ENCODE peak calls at places on chromosome 4, in eight cellular contexts. Z, O, J, F, V, M, P and I are unnamed samples.

GRCh38 chr4:57154926-57155325 is 44.7 kb upstream of the IGFBP7 start:
- DNase-seq in V (no peak), Z (no peak), M (no peak), F (no peak), O (no peak), P (no peak), J (no peak), I (no peak)

GRCh38 chr4:157837071-157837470 is 335.8 kb downstream of the GASK1B start:
- DNase-seq in V (no peak), J (no peak), F (no peak), O (no peak), Z (no peak), P (no peak), M (no peak), I (no peak)

GRCh38 chr4:1567519-1567807 is 116.7 kb downstream of the FAM53A start:
- DNase-seq in V (peak), P (no peak), F (no peak), M (no peak), Z (peak), O (no peak), J (no peak), I (no peak)

GRCh38 chr4:140469806-140470733 is 28.0 kb downstream of the MGAT4D start:
- DNase-seq in Z (no peak), M (no peak), J (no peak), F (peak), P (no peak), V (no peak), O (no peak), I (no peak)

GRCh38 chr4:171203425-171203824 is 609.8 kb upstream of the GALNTL6 start:
- DNase-seq in O (no peak), Z (no peak), J (no peak), V (no peak), F (no peak), M (no peak), P (no peak), I (no peak)

GRCh38 chr4:136392576-136392975 is 1139.7 kb downstream of the PCDH18 start:
- DNase-seq in F (no peak), O (no peak), J (no peak), M (no peak), Z (no peak), V (no peak), P (no peak), I (no peak)

GRCh38 chr4:53481586-53481985 is 104.1 kb downstream of the FIP1L1 start:
- DNase-seq in P (no peak), Z (no peak), O (no peak), J (no peak), F (no peak), M (no peak), V (no peak), I (no peak)

GRCh38 chr4:148054275-148054674 is 322.4 kb downstream of the ARHGAP10 start:
- DNase-seq in O (no peak), J (no peak), F (no peak), Z (no peak), M (no peak), V (no peak), P (no peak), I (peak)

GRCh38 chr4:153393397-153393796 is 48.9 kb downstream of the MND1 start:
- DNase-seq in O (no peak), M (peak), Z (peak), P (no peak), J (no peak), V (no peak), F (no peak), I (no peak)

DNA sequence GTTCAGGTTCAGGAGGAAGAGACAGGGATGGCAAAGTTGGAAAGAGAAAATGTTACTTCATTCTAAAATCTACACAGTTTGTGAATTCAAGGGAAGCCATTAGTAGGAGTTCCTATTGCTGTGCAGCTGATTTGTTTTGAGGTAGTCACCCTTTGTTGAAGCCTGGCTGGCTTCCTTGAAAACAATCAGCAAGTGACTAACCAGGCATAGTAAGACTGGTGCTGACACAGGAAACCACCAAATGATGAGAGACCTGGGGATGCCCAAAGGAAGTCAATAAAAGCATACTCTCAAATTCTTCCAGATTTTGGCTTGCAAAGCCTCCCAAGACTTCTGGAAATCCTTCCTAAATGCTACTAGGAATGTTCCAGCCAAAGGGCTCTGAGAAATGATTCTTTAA is 23.9 kb upstream of the PRDM8 start:
- DNase-seq in F (no peak), M (no peak), P (no peak), J (no peak), Z (no peak), O (no peak), V (no peak), I (no peak)
- H3K4me3 ChIP-seq in F (no peak), M (no peak), P (no peak), J (no peak), Z (no peak), O (no peak), V (no peak), I (no peak)

DNA sequence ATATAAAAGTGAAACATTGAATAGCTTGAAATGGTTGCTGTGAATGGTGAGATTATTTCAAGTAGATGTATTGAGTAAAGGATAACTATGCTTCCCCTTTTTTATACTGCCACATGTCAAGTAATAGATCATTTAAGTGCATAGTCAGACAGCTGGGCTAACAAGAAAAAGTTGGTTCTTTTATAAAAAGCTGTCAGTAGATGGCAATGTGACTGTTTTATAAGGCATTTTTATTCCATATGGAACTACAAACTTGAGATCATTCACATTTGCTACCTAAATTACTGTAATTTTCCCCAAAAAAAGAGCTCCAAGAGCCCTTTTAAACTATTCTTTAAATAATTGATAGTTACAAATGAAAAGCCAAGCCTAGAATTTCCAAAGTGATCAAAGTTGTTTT is 831.0 kb downstream of the C4orf33 start:
- DNase-seq in M (no peak), V (no peak), J (no peak), P (no peak), O (no peak), Z (no peak), F (no peak), I (no peak)
- TF ChIP-seq CTCF in M (no peak), V (no peak), J (no peak), P (no peak), O (peak), Z (no peak), F (no peak), I (no peak)

GRCh38 chr4:88963817-88964216 is 93.2 kb downstream of the FAM13A start:
- DNase-seq in Z (no peak), F (no peak), V (no peak), M (no peak), J (no peak), O (no peak), P (no peak), I (no peak)
- H3K27ac ChIP-seq in Z (no peak), F (no peak), V (no peak), M (no peak), J (no peak), O (no peak), P (no peak), I (no peak)

GRCh38 chr4:77581724-77582123 is 23.9 kb upstream of the CXCL13 start:
- DNase-seq in M (no peak), F (no peak), V (no peak), J (no peak), Z (no peak), O (no peak), P (no peak), I (no peak)

GRCh38 chr4:77582716-77583115 is 22.9 kb upstream of the CXCL13 start:
- DNase-seq in M (no peak), P (no peak), O (no peak), V (no peak), F (no peak), Z (no peak), J (no peak), I (no peak)

GRCh38 chr4:77579406-77580076 is 26.1 kb upstream of the CXCL13 start:
- DNase-seq in J (no peak), Z (no peak), F (no peak), P (no peak), M (no peak), O (no peak), V (no peak), I (no peak)

GRCh38 chr4:77578145-77578544 is 27.5 kb upstream of the CXCL13 start:
- DNase-seq in F (no peak), P (no peak), Z (no peak), O (no peak), J (no peak), V (no peak), M (no peak), I (no peak)

GRCh38 chr4:77582151-77582550 is 23.5 kb upstream of the CXCL13 start:
- DNase-seq in Z (no peak), J (no peak), P (no peak), O (no peak), M (no peak), F (no peak), V (no peak), I (no peak)
- H3K4me3 ChIP-seq in Z (no peak), J (no peak), P (no peak), O (no peak), M (no peak), F (no peak), V (no peak), I (no peak)

GRCh38 chr4:138741366-138741765 is 274.2 kb upstream of the NOCT start:
- DNase-seq in M (no peak), V (no peak), P (no peak), F (no peak), O (no peak), J (no peak), Z (no peak), I (no peak)
- TF ChIP-seq CTCF in M (no peak), V (no peak), P (no peak), F (no peak), O (no peak), J (no peak), Z (no peak), I (no peak)

GRCh38 chr4:6749340-6750171 is 33.0 kb upstream of the KIAA0232 start:
- DNase-seq in P (peak), M (peak), O (no peak), V (peak), J (peak), Z (peak), F (no peak), I (no peak)
- H3K27ac ChIP-seq in P (peak), M (no peak), O (no peak), V (peak), J (no peak), Z (peak), F (no peak), I (no peak)

DNA sequence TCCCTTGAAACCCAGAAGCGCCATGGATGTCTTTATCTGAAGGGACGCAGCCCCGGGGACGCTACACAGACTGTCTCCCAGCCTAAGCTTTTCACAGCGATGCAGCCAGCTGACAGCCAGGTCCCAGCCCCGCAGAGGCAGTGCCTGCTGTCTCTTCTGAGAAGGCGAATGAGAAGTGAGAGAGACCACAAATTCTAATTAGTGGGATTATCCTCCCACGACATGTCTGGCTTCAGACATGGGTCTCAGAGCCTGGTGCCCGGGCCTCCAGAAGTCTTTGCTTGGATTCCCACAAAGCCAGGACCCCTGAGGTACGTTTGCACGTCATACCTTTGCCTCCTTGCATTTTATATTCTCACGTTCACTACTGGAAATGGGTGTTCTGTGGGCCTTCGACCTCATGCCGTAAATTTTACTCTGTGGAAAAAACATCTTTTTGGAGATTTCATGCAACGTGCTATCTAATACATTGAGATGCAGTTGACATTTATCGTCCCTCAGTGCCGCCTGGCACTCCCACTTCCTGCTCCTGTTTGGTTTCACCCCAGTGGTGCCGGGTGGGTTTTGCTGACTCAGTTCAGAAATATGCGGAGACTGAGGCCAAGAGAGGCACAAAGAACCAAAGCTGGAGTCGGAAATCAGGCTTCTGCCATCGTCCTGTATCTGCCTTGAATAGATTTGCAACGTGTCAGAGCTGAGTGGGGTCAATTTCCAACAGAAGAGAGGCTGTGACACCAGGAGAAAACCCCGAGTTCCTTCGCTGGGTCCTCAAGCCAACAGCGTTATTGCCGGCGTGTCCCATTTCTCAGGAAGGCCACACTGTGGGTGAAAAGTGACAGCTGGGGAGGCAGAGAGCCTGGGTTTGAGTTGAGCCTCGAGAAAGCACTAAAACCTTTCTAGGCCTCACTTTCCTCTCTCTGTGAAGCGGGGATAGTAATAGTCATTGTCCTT is 114.4 kb downstream of the STK32B start:
- DNase-seq in O (no peak), Z (no peak), J (no peak), V (no peak), F (peak), P (no peak), M (peak), I (peak)
- H3K4me3 ChIP-seq in O (no peak), Z (no peak), J (no peak), V (no peak), F (no peak), P (no peak), M (no peak), I (peak)